ENCODE peak calls at places on chromosomes 13 and 19, in ten cellular contexts. K is IMR-90; V is naive thymus-derived CD4-positive, alpha-beta T cell; M is testis; X is Peyer's patch; D is left lung; L is PC-9; Z is pancreas; U is lower lobe of right lung; F is PC-3. O is an unnamed sample.

GRCh38 chr19:30367421-30367820 is 4.8 kb upstream of the ZNF536 start:
- DNase-seq in K (no peak), V (no peak), M (no peak), X (no peak), D (no peak), L (no peak), Z (no peak), U (no peak), F (no peak), O (no peak)

GRCh38 chr13:27920677-27921420 is 1.0 kb downstream of the PDX1 start:
- DNase-seq in K (peak; percentile 6), V (no peak), M (peak; percentile 18), X (no peak), D (no peak), L (no peak), Z (peak; percentile 65), U (no peak), F (peak; percentile 26), O (no peak)

GRCh38 chr19:6020972-6021805 is 43.2 kb upstream of the RANBP3 start:
- DNase-seq in K (no peak), V (no peak), M (no peak), X (no peak), D (peak; percentile 7), L (no peak), Z (peak; percentile 53), U (peak; percentile 32), F (peak; percentile 83), O (no peak)

GRCh38 chr13:46297338-46297737 is 85.6 kb downstream of the LRRC63 start:
- DNase-seq in K (peak; percentile 7), V (peak; percentile 25), M (no peak), X (no peak), D (no peak), L (no peak), Z (no peak), U (no peak), F (no peak), O (no peak)

GRCh38 chr13:23506821-23507210 is 63.4 kb upstream of the TNFRSF19 start:
- DNase-seq in K (peak; percentile 98), V (no peak), M (no peak), X (no peak), D (no peak), L (no peak), Z (no peak), U (no peak), F (peak; percentile 17), O (no peak)

GRCh38 chr13:97133955-97134354 is 88.2 kb upstream of the MBNL2 start:
- DNase-seq in K (no peak), V (no peak), M (no peak), X (no peak), D (no peak), L (peak; percentile 92), Z (no peak), U (no peak), F (peak; percentile 84), O (no peak)

GRCh38 chr13:107809125-107809524 is 406.2 kb downstream of the LIG4 start:
- DNase-seq in K (peak; percentile 52), V (no peak), M (no peak), X (no peak), D (no peak), L (no peak), Z (no peak), U (no peak), F (no peak), O (no peak)

GRCh38 chr19:18173572-18174294 is at the start of gene IFI30:
- DNase-seq in K (no peak), V (peak; percentile 41), M (peak; percentile 62), X (peak; percentile 95), D (peak; percentile 93), L (peak; percentile 63), Z (peak; percentile 89), U (peak; percentile 92), F (peak; percentile 53), O (peak; percentile 74)

GRCh38 chr13:102724923-102725322 is 30.1 kb upstream of the METTL21C start:
- DNase-seq in K (peak; percentile 24), V (no peak), M (no peak), X (no peak), D (no peak), L (peak; percentile 87), Z (no peak), U (no peak), F (peak; percentile 56), O (no peak)

GRCh38 chr13:19845758-19846157 is 17.7 kb downstream of the ZMYM5 start:
- DNase-seq in K (peak; percentile 99), V (no peak), M (no peak), X (no peak), D (no peak), L (peak; percentile 83), Z (no peak), U (no peak), F (peak; percentile 99), O (no peak)

GRCh38 chr19:17248011-17248776 is 2.5 kb upstream of the NR2F6 start:
- DNase-seq in K (no peak), V (no peak), M (no peak), X (peak; percentile 82), D (no peak), L (peak; percentile 98), Z (peak; percentile 81), U (no peak), F (no peak), O (no peak)

GRCh38 chr19:22832031-22832762 is at the start of gene ZNF723:
- DNase-seq in K (no peak), V (no peak), M (peak; percentile 90), X (no peak), D (no peak), L (no peak), Z (no peak), U (peak; percentile 41), F (no peak), O (no peak)

GRCh38 chr13:84571264-84571663 is 689.0 kb upstream of the SLITRK1 start:
- DNase-seq in K (peak; percentile 0), V (no peak), M (no peak), X (no peak), D (no peak), L (no peak), Z (no peak), U (no peak), F (no peak), O (no peak)

GRCh38 chr19:17680235-17680722 is 7.9 kb downstream of the UNC13A start:
- DNase-seq in K (peak; percentile 62), V (no peak), M (peak; percentile 84), X (peak; percentile 70), D (peak; percentile 63), L (peak; percentile 51), Z (peak; percentile 73), U (peak; percentile 83), F (peak; percentile 51), O (no peak)

GRCh38 chr13:102779426-102780159 is 6.0 kb upstream of the TEX30 start:
- DNase-seq in K (no peak), V (peak; percentile 13), M (no peak), X (no peak), D (no peak), L (no peak), Z (no peak), U (no peak), F (no peak), O (no peak)

GRCh38 chr19:609001-609340 is 19.3 kb downstream of the HCN2 start:
- DNase-seq in K (no peak), V (no peak), M (no peak), X (peak; percentile 69), D (peak; percentile 67), L (no peak), Z (no peak), U (peak; percentile 81), F (peak; percentile 8), O (no peak)

DNA sequence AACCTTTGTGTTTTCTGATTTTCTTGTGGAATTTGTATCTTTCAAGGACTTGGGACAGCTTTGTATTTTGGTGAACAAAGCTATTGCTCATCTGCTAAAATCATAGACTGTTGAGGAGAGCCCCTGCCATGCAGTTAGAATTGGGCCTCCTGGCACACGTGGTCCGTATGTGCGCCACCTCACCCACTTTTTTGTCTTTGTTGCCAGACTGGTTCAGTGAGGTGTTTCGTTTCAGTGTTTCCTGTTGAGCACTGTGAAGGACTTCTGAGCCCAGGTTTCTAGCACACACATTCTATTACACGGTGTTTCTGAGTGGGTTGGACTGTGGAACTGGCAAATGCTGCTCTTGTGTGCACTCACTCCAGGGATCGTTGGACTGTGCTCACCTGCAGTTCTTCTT is 37.6 kb upstream of the RNF113B start:
- DNase-seq in K (no peak), V (no peak), M (no peak), X (no peak), D (no peak), L (peak; percentile 96), Z (no peak), U (no peak), F (peak; percentile 84), O (peak; percentile 41)
- H3K27me3 ChIP-seq in K (no peaks in the 10 kb centered on the region), V (no peaks in the 10 kb centered on the region), M (no peaks in the 10 kb centered on the region), X (no peaks in the 10 kb centered on the region), D (no peaks in the 10 kb centered on the region), L (no peaks in the 10 kb centered on the region), Z (no peaks in the 10 kb centered on the region), U (no peaks in the 10 kb centered on the region), F (no peaks in the 10 kb centered on the region), O (no peaks in the 10 kb centered on the region)

DNA sequence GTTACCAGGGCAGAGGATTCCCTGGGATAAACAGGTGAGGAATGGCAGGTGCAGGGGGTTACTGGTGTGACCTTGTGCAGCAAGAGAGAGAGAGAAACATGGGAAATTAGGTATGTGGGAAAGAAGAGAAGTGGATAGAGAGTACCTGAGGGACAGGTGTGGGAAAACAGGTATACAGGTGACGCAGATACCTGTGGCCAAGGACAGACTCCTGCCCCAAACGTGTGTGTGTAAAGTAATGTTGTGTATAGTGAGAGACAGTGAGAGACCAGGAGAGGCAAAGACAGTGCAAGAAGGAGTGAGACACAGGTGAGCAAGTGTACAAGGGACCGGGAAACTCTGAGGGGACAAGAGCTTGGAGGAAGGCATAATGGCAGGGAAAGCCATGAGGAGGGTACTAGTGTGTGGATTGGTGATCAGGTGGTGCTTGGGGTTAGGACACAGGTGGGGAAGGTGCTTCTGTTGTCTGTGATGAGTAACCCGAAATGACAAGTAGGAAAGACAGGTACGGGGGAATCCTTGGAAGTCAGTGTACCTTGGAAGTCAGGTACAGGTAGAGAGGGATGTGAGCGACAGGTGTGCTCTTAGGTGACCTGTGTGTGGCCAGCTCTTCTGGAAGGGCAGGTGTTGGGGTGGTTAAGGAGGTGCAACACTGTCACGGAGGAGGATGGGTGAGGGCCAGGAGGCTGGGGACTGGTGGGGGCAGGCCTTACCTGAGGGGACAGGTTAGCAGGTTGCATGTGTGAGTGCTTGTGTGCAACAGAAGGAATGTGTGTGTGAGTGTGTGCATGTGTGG is 2.8 kb downstream of the ERFL start:
- DNase-seq in K (no peak), V (no peak), M (no peak), X (no peak), D (no peak), L (no peak), Z (no peak), U (no peak), F (no peak), O (no peak)
- H3K27me3 ChIP-seq in K (peaks cover 85% of the 10 kb centered on the region), V (no peaks in the 10 kb centered on the region), M (peaks cover 4% of the 10 kb centered on the region), X (peaks cover 45% of the 10 kb centered on the region), D (peaks cover 48% of the 10 kb centered on the region), L (peaks cover 79% of the 10 kb centered on the region), Z (no peaks in the 10 kb centered on the region), U (peaks cover 93% of the 10 kb centered on the region), F (peaks cover 12% of the 10 kb centered on the region), O (peaks cover 3% of the 10 kb centered on the region)

GRCh38 chr13:113121928-113122420 is 625 bp upstream of the F10 start:
- DNase-seq in K (no peak), V (no peak), M (peak; percentile 10), X (peak; percentile 30), D (no peak), L (no peak), Z (no peak), U (peak; percentile 41), F (no peak), O (peak; percentile 40)
- H3K27me3 ChIP-seq in K (peaks cover 1% of the 10 kb centered on the region), V (no peaks in the 10 kb centered on the region), M (no peaks in the 10 kb centered on the region), X (no peaks in the 10 kb centered on the region), D (no peaks in the 10 kb centered on the region), L (peaks cover 87% of the 10 kb centered on the region), Z (no peaks in the 10 kb centered on the region), U (no peaks in the 10 kb centered on the region), F (no peaks in the 10 kb centered on the region), O (no peaks in the 10 kb centered on the region)

GRCh38 chr19:51195616-51196015 is 29.3 kb upstream of the CD33 start:
- DNase-seq in K (no peak), V (no peak), M (no peak), X (no peak), D (no peak), L (no peak), Z (no peak), U (no peak), F (no peak), O (no peak)
- H3K27me3 ChIP-seq in K (no peaks in the 10 kb centered on the region), V (no peaks in the 10 kb centered on the region), M (no peaks in the 10 kb centered on the region), X (no peaks in the 10 kb centered on the region), D (no peaks in the 10 kb centered on the region), L (peaks cover 97% of the 10 kb centered on the region), Z (no peaks in the 10 kb centered on the region), U (peaks cover 17% of the 10 kb centered on the region), F (peaks cover 76% of the 10 kb centered on the region), O (no peaks in the 10 kb centered on the region)